ENCODE peak calls at places on chromosomes 13 and 19, in eight cellular contexts. R is IMR-90, N is K562, I is HCT116, Q is GM12878, Z is A549, K is H1, D is HepG2. O is an unnamed sample.

GRCh38 chr13:41107104-41107571 is 25.5 kb downstream of the KBTBD6 start:
- DNase-seq in R (no peak), N (no peak), I (no peak), Q (no peak), Z (no peak), K (peak; percentile 53), D (peak; percentile 13), O (no peak)

GRCh38 chr19:55778331-55778730 is 9.4 kb downstream of the RFPL4AL1 start:
- DNase-seq in R (no peak), N (no peak), I (no peak), Q (no peak), Z (no peak), K (no peak), D (no peak), O (no peak)

GRCh38 chr13:84439108-84439507 is 556.8 kb upstream of the SLITRK1 start:
- DNase-seq in R (peak; percentile 58), N (no peak), I (no peak), Q (no peak), Z (no peak), K (no peak), D (no peak), O (no peak)

GRCh38 chr19:49436381-49437017 is 4.8 kb downstream of the SLC17A7 start:
- DNase-seq in R (no peak), N (peak; percentile 89), I (no peak), Q (no peak), Z (peak; percentile 64), K (peak; percentile 100), D (no peak), O (peak; percentile 84)

GRCh38 chr13:74990992-74991391 is 491.0 kb downstream of the TBC1D4 start:
- DNase-seq in R (no peak), N (no peak), I (no peak), Q (no peak), Z (no peak), K (no peak), D (no peak), O (no peak)

GRCh38 chr13:48223016-48223385 is 10.0 kb upstream of the ITM2B start:
- DNase-seq in R (no peak), N (no peak), I (no peak), Q (no peak), Z (no peak), K (no peak), D (no peak), O (no peak)

GRCh38 chr19:51071006-51071405 is 6.1 kb upstream of the KLK13 start:
- DNase-seq in R (no peak), N (no peak), I (no peak), Q (no peak), Z (no peak), K (no peak), D (no peak), O (no peak)

GRCh38 chr19:17079710-17080440 is 4.3 kb downstream of the MYO9B start:
- DNase-seq in R (peak; percentile 99), N (no peak), I (peak; percentile 61), Q (peak; percentile 84), Z (peak; percentile 90), K (no peak), D (peak; percentile 85), O (peak; percentile 83)

GRCh38 chr13:26320766-26321165 is 66.8 kb downstream of the CDK8 start:
- DNase-seq in R (no peak), N (no peak), I (no peak), Q (no peak), Z (no peak), K (no peak), D (no peak), O (no peak)

GRCh38 chr19:42276821-42277220 is 7.8 kb downstream of the CIC start:
- DNase-seq in R (no peak), N (no peak), I (no peak), Q (no peak), Z (no peak), K (no peak), D (no peak), O (no peak)

GRCh38 chr13:44756411-44756810 is 180.3 kb upstream of the TSC22D1 start:
- DNase-seq in R (no peak), N (no peak), I (no peak), Q (no peak), Z (no peak), K (no peak), D (no peak), O (no peak)

GRCh38 chr19:28454083-28454482 is 758.9 kb downstream of the UQCRFS1 start:
- DNase-seq in R (no peak), N (no peak), I (no peak), Q (no peak), Z (no peak), K (no peak), D (no peak), O (no peak)

GRCh38 chr13:25415196-25415595 is 43.4 kb downstream of the ATP8A2 start:
- DNase-seq in R (no peak), N (no peak), I (no peak), Q (no peak), Z (no peak), K (no peak), D (no peak), O (no peak)

GRCh38 chr13:111211789-111212516 is 96.8 kb downstream of the ARHGEF7 start:
- DNase-seq in R (peak; percentile 33), N (no peak), I (no peak), Q (no peak), Z (no peak), K (no peak), D (no peak), O (no peak)

GRCh38 chr13:27131202-27131623 is 40.4 kb downstream of the USP12 start:
- DNase-seq in R (peak; percentile 55), N (peak; percentile 13), I (peak; percentile 13), Q (peak; percentile 99), Z (peak; percentile 4), K (no peak), D (no peak), O (no peak)

GRCh38 chr13:73610799-73611592 is 523.2 kb downstream of the KLF12 start:
- DNase-seq in R (no peak), N (no peak), I (no peak), Q (no peak), Z (no peak), K (no peak), D (no peak), O (no peak)

DNA sequence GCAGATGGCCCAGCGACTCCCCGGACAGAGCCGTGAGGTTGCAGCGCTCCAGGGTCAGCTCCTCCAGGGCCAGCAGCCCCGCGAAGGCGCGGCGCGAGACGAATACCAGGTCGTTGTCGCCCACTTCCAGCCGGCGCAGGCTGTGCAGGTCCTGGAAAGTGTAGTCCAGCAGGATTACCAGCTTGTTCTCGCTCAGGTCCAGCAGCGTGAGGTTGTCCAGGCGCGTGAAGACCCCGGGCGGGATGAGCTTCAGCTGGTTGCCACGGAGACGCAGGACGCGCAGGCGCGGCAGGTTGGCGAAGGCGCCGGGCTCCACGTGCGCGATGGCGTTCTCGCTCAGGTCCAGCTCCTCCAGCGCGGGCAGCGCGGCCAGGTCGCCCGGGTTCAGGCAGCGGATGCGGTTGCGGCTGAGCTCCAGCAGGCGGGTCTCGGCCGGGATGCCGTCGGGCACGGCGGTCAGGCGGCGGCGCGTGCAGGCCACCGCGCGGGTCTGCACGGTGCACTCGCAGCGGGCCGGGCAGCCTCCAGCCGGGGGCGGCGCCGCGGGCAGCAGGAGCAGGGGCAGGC is 9.3 kb upstream of the PEAK3 start:
- DNase-seq in R (no peak), N (no peak), I (no peak), Q (no peak), Z (no peak), K (peak; percentile 85), D (no peak), O (peak; percentile 84)
- TF ChIP-seq RAD21 in R (no peak), N (no peak), I (no peak), Q (no peak), Z (no peak), K (peak; percentile 9), D (peak; percentile 60), O (no peak)

DNA sequence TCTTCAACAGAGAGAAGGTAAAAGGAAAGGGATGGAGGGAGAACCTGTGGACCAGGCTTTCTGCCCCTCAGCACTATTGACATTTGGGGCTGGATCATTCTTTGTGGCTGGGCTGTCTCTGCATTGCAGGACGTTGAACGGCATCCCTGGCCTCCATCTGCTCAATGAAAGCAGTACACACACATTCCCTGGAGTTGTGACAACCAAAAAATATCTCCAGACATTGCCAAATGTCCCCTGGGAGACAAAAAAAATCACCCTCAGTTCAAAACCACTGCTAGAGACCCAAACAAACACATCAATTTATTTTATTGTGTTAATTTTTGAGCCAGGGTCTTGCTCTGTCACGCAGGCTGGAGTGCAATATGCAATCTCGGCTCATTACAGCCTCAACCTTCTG is 43.3 kb downstream of the INSR start:
- DNase-seq in R (no peak), N (no peak), I (no peak), Q (no peak), Z (no peak), K (no peak), D (no peak), O (no peak)
- TF ChIP-seq RAD21 in R (no peak), N (no peak), I (no peak), Q (no peak), Z (no peak), K (no peak), D (no peak), O (no peak)

DNA sequence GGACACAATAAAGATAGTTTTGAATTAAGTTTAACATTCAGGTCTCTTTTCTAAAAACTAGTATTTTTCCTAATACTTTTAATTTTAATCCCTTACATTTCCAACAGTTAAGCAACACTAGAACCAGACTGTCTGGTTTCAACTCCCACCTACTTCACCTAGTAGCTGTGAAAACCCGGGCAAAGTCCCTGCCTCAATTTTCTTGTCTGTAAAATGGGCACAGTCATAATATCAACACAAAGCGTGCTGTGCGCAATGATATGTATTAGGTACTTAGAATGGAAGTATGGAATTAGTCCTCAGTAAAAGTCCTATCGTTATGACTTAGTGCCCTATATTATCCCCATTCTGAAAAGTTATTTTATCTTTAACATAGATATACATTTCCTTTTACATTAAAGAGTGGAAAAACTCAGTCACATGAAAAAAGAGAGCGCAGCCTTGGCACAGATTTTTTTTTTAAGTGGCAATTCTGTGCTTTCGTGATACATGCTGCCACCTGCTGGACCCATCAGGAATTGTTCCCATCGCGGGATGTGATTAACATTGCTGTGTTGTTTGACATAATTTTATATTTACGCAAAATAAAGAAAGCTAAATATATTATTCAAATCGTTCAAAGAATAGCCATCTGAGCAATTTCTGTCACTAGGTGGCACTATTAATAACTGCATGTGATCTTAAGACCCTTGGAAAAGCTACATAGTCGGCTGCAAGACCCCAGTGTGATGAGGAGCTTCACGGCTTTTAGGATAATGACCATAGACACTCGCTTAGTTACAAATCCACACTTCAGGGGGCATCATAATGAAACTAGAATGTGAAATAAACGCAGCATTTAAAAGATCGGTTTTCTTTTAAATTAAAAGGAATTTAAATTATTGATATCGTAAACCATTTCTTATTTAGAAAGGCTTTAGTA is 59.9 kb downstream of the LIG4 start:
- DNase-seq in R (peak; percentile 52), N (peak; percentile 21), I (peak; percentile 38), Q (no peak), Z (peak; percentile 29), K (peak; percentile 78), D (peak; percentile 40), O (peak; percentile 55)
- TF ChIP-seq RAD21 in R (peak; percentile 78), N (peak; percentile 40), I (peak; percentile 59), Q (peak; percentile 71), Z (peak; percentile 47), K (peak; percentile 81), D (peak; percentile 59), O (peak; percentile 87)

DNA sequence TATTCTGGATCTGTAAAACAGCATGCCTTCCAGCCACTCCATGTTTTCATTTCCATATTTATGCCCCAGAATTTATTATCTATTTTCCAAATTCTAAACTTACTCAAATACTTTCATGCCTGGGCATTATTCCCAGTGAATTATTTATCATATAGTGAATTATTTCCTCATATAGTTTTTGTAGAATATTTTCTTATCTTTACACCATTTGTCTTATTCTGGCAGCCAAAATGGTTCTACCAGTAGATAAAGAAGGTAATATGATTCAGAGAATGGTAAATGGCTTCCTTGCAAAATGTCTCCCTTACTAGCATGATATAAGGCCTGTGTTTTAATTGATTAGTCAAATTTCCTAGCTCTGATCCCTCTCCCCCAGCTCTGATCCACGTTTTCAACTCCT is 305.8 kb downstream of the SPRY2 start:
- DNase-seq in R (no peak), N (no peak), I (no peak), Q (no peak), Z (no peak), K (no peak), D (no peak), O (no peak)
- TF ChIP-seq RAD21 in R (no peak), N (no peak), I (no peak), Q (no peak), Z (no peak), K (no peak), D (no peak), O (no peak)